ENCODE peak calls at places on chromosomes 11 and 22, in seven cellular contexts. L, R, H, N, F, U and J are unnamed samples. For H3K9me3, the result is how much of the 10 kb centered on the place peaks cover.

GRCh38 chr22:20319041-20319744 is 667 bp downstream of the DGCR6L start:
- DNase-seq in L (no peak), R (no peak), H (no peak), N (no peak), F (peak), U (no peak), J (no peak)

GRCh38 chr11:47913569-47914244 is 65.6 kb upstream of the NUP160 start:
- DNase-seq in L (no peak), R (no peak), H (no peak), N (no peak), F (no peak), U (no peak), J (no peak)

GRCh38 chr11:96335389-96335788 is 7.6 kb downstream of the MAML2 start:
- DNase-seq in L (no peak), R (no peak), H (peak), N (no peak), F (no peak), U (no peak), J (no peak)

GRCh38 chr11:12783765-12784164 is 109.5 kb downstream of the TEAD1 start:
- DNase-seq in L (no peak), R (no peak), H (no peak), N (no peak), F (no peak), U (no peak), J (no peak)

GRCh38 chr11:93370260-93370659 is 39.7 kb downstream of the DEUP1 start:
- DNase-seq in L (no peak), R (no peak), H (no peak), N (no peak), F (no peak), U (no peak), J (no peak)

GRCh38 chr22:11307996-11308395 is 4220.0 kb upstream of the OR11H1 start:
- DNase-seq in L (no peak), R (no peak), H (no peak), N (no peak), F (no peak), U (no peak), J (no peak)

GRCh38 chr11:111612211-111612610 is 10.0 kb downstream of the SIK2 start:
- DNase-seq in L (no peak), R (no peak), H (peak), N (no peak), F (no peak), U (no peak), J (no peak)

GRCh38 chr22:27297125-27297524 is 504.4 kb downstream of the MN1 start:
- DNase-seq in L (no peak), R (no peak), H (no peak), N (no peak), F (no peak), U (no peak), J (no peak)

GRCh38 chr22:45516923-45517675 is 14.4 kb downstream of the FBLN1 start:
- DNase-seq in L (no peak), R (no peak), H (peak), N (no peak), F (no peak), U (no peak), J (no peak)

GRCh38 chr11:130816941-130817607 is 99.2 kb downstream of the SNX19 start:
- DNase-seq in L (no peak), R (no peak), H (no peak), N (no peak), F (no peak), U (no peak), J (no peak)

GRCh38 chr11:503179-503981 is 3.7 kb downstream of the RNH1 start:
- DNase-seq in L (no peak), R (no peak), H (peak), N (no peak), F (peak), U (no peak), J (no peak)

GRCh38 chr22:40401532-40401931 is 31.1 kb downstream of the SGSM3 start:
- DNase-seq in L (peak), R (no peak), H (no peak), N (no peak), F (no peak), U (no peak), J (peak)

GRCh38 chr11:2701230-2701629 is 1.4 kb upstream of the KCNQ1OT1 start:
- DNase-seq in L (no peak), R (no peak), H (no peak), N (no peak), F (no peak), U (no peak), J (no peak)

GRCh38 chr22:23696326-23696851 is 5.6 kb downstream of the RGL4 start:
- DNase-seq in L (peak), R (no peak), H (peak), N (no peak), F (peak), U (no peak), J (peak)

GRCh38 chr11:64122411-64123101 is 43.4 kb downstream of the MACROD1 start:
- DNase-seq in L (no peak), R (no peak), H (no peak), N (no peak), F (no peak), U (no peak), J (no peak)

GRCh38 chr11:87187930-87188329 is 150.2 kb downstream of the TMEM135 start:
- DNase-seq in L (no peak), R (no peak), H (no peak), N (no peak), F (no peak), U (no peak), J (no peak)

GRCh38 chr11:108886608-108887007 is 221.7 kb downstream of the DDX10 start:
- DNase-seq in L (no peak), R (no peak), H (peak), N (no peak), F (no peak), U (no peak), J (no peak)

GRCh38 chr11:61908730-61909622 is 8.4 kb downstream of the RAB3IL1 start:
- DNase-seq in L (no peak), R (no peak), H (no peak), N (no peak), F (no peak), U (no peak), J (no peak)

GRCh38 chr11:69525516-69526452 is 44.3 kb downstream of the LINC01488 start:
- DNase-seq in L (no peak), R (no peak), H (no peak), N (no peak), F (peak), U (no peak), J (no peak)

GRCh38 chr11:56906683-56907148 is 82.0 kb upstream of the OR5AK2 start:
- DNase-seq in L (no peak), R (peak), H (no peak), N (no peak), F (no peak), U (no peak), J (no peak)

GRCh38 chr11:114256176-114256897 is 39.9 kb upstream of the NNMT start:
- DNase-seq in L (no peak), R (no peak), H (no peak), N (no peak), F (no peak), U (no peak), J (no peak)

DNA sequence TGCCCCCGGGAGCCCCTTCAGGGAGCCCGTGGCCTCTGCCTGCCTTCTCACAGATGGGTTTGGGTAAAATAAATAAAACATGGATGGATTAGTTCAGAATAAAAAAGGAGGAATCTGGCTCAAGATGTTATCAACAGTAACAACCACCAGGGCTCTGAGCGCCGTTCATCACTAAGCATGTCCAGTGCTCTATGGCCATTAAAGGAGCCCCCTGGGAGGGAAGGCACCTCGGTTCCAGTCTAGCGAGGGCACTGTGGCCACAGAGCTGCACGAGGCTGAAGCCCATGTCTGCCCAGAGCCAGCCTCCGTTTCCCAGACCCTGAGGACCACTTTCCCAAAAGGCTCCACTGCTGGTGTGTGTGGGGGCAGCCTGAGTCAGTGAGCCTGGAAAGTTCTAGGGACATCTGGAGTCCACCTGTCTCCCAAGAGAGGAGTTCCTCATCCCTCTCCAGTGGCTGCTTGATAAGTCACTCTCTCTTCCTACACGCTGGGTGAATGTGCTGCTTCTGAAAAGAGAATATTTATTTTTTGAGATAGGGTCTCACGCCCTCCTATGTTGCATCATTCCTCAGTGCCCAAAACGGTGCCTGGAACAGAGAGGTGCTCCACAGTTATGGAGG is 614.6 kb downstream of the TBC1D22A start:
- DNase-seq in L (no peak), R (no peak), H (no peak), N (no peak), F (peak), U (no peak), J (no peak)
- H3K9me3 ChIP-seq in L (under half), R (under half), H (under half), N (under half), F (under half), U (under half), J (under half)

GRCh38 chr22:49177666-49178065 is 650.0 kb downstream of the BRD1 start:
- DNase-seq in L (no peak), R (no peak), H (no peak), N (no peak), F (no peak), U (no peak), J (no peak)
- H3K9me3 ChIP-seq in L (under half), R (under half), H (under half), N (under half), F (under half), U (under half), J (under half)

GRCh38 chr22:49491726-49492125 is 335.9 kb downstream of the BRD1 start:
- DNase-seq in L (no peak), R (no peak), H (no peak), N (no peak), F (no peak), U (no peak), J (no peak)
- H3K9me3 ChIP-seq in L (under half), R (under half), H (under half), N (under half), F (under half), U (under half), J (under half)

GRCh38 chr11:70853103-70853830 is 399.1 kb downstream of the SHANK2 start:
- DNase-seq in L (no peak), R (no peak), H (no peak), N (no peak), F (no peak), U (no peak), J (no peak)

GRCh38 chr11:70854201-70854600 is 398.2 kb downstream of the SHANK2 start:
- DNase-seq in L (no peak), R (no peak), H (no peak), N (no peak), F (no peak), U (no peak), J (no peak)

GRCh38 chr11:70851907-70852306 is 400.5 kb downstream of the SHANK2 start:
- DNase-seq in L (no peak), R (no peak), H (no peak), N (no peak), F (no peak), U (no peak), J (no peak)

GRCh38 chr11:70849031-70849430 is 403.3 kb downstream of the SHANK2 start:
- DNase-seq in L (no peak), R (no peak), H (no peak), N (no peak), F (no peak), U (no peak), J (no peak)

DNA sequence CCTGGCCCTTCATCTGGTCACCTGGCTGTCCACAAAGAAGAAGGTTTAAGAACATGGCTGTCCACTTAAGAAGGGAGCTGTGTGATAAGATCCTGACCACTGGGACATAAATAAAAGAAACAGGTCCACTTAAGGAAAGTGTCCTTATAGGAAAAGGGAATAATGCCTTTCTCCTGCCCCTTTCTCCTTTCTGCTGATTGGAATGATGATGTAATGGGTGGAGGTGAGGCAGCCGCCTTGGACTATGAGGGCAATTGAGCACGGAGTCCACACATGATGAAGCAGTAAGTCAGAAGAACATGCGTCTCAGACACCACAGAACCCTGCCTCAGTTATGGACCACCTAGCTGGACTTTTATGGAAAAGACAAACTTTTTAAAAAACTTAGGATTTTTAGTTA is 401.1 kb downstream of the SHANK2 start:
- DNase-seq in L (no peak), R (no peak), H (no peak), N (no peak), F (no peak), U (no peak), J (no peak)
- H3K9me3 ChIP-seq in L (under half), R (under half), H (under half), N (under half), F (under half), U (under half), J (under half)

DNA sequence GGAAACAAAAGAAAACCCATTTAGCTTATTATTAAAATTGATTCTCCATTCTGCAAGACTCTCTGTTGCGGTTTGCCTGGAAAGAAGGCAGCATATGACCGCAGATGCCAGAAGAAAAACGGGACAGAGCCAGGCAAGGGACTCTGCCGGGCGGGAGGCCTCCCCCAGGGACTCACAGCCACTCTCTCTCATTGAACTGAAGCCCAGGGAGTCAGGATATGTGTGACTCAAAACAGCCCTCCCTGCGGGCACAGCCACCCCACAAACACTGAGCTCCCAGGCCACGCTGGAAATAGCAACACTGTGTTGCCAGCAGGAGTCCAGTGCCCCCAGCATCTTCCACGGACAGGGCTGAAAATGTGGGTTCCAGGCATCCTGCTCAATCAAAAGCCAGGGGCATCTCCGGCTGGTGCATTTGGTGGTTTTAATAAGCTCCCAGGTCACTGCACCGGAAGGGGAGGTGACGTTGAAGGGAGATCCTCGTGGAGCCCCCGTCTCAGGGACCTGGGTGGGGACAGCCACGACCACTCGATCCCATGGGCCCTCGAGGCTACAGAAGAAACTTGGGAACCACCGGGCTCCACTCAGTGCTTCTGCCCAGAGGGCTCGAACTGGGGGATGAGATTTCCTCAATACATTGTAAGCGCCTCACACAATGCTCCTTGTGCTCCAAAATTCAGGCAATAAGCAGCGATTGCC is 624.5 kb downstream of the TBC1D22A start:
- DNase-seq in L (no peak), R (no peak), H (no peak), N (no peak), F (peak), U (no peak), J (no peak)
- H3K9me3 ChIP-seq in L (under half), R (under half), H (under half), N (under half), F (under half), U (under half), J (under half)

GRCh38 chr11:42065199-42065598 is 605.7 kb upstream of the LRRC4C start:
- DNase-seq in L (no peak), R (no peak), H (no peak), N (no peak), F (no peak), U (no peak), J (no peak)
- H3K9me3 ChIP-seq in L (under half), R (under half), H (under half), N (under half), F (under half), U (under half), J (under half)